ENCODE peak calls at places on chromosomes 2 and 18, in five cellular contexts. X is stimulated activated CD8-positive, alpha-beta memory T cell treated with anti-CD3 and anti-CD28 coated beads, Interleukin-15, amount 100 ng/mL, for 48 hours; K is iris pigment epithelial cell; G is K562; M is NCI-H2029 treated with DMSO at 0.1 percent for 48 hours. S is an unnamed sample.

GRCh38 chr2:127146820-127147502 is 40.0 kb upstream of the BIN1 start:
- DNase-seq in X (no peak), K (peak), G (no peak), M (no peak), S (no peak)

GRCh38 chr18:8163287-8163959 is 445.8 kb upstream of the RAB12 start:
- DNase-seq in G (no peak), M (no peak), X (no peak), K (no peak), S (no peak)

GRCh38 chr2:101759162-101759561 is 61.7 kb downstream of the MAP4K4 start:
- DNase-seq in G (peak), X (no peak), K (peak), M (no peak), S (no peak)

GRCh38 chr2:39629646-39630045 is 36.1 kb upstream of the TMEM178A start:
- DNase-seq in G (no peak), X (no peak), K (no peak), M (no peak), S (no peak)

GRCh38 chr2:224143521-224143920 is 104.4 kb upstream of the SERPINE2 start:
- DNase-seq in K (no peak), G (no peak), X (no peak), M (no peak), S (no peak)

GRCh38 chr2:226137201-226137811 is 662.3 kb downstream of the IRS1 start:
- DNase-seq in G (no peak), X (no peak), K (peak), M (no peak), S (no peak)

GRCh38 chr2:126665483-126665882 is 9.5 kb downstream of the GYPC start:
- DNase-seq in K (no peak), M (no peak), X (no peak), G (no peak), S (no peak)

GRCh38 chr18:2641638-2642037 is 13.9 kb upstream of the SMCHD1 start:
- DNase-seq in M (peak), K (peak), G (no peak), X (no peak), S (no peak)

GRCh38 chr2:16664052-16664731 is 1.4 kb downstream of the CYRIA start:
- DNase-seq in K (peak), G (no peak), M (no peak), X (no peak), S (no peak)

GRCh38 chr2:240956161-240956934 is 42.1 kb upstream of the SNED1 start:
- DNase-seq in X (no peak), K (no peak), G (no peak), M (no peak), S (no peak)

GRCh38 chr2:98508690-98509054 is 64.0 kb downstream of the INPP4A start:
- DNase-seq in K (peak), G (peak), M (no peak), X (peak), S (peak)

GRCh38 chr18:33596178-33596854 is 18.3 kb downstream of the ASXL3 start:
- DNase-seq in K (peak), X (no peak), M (no peak), G (no peak), S (no peak)

GRCh38 chr2:120546865-120547390 is 188.7 kb upstream of the GLI2 start:
- DNase-seq in M (no peak), X (no peak), K (no peak), G (no peak), S (no peak)

GRCh38 chr2:68234405-68234804 is 17.9 kb downstream of the PPP3R1 start:
- DNase-seq in K (no peak), X (no peak), M (no peak), G (no peak), S (no peak)

GRCh38 chr2:43300781-43301586 is 74.6 kb upstream of the ZFP36L2 start:
- DNase-seq in M (no peak), X (no peak), G (no peak), K (no peak), S (no peak)

GRCh38 chr2:236090027-236090382 is 78.2 kb downstream of the GBX2 start:
- DNase-seq in M (no peak), X (no peak), K (no peak), G (no peak), S (no peak)

GRCh38 chr2:24489942-24490673 is 946 bp upstream of the NCOA1 start:
- DNase-seq in K (peak), X (no peak), M (no peak), G (peak), S (no peak)

GRCh38 chr2:164839914-164840457 is 1.6 kb downstream of the COBLL1 start:
- DNase-seq in K (peak), X (no peak), G (no peak), M (no peak), S (no peak)

GRCh38 chr2:230520875-230521155 is 104.8 kb downstream of the SP100 start:
- DNase-seq in M (no peak), G (no peak), K (peak), X (no peak), S (no peak)

GRCh38 chr2:36455788-36456187 is 100.2 kb downstream of the CRIM1 start:
- DNase-seq in K (no peak), M (no peak), X (no peak), G (no peak), S (no peak)

GRCh38 chr2:96102596-96103387 is 13.6 kb downstream of the ADRA2B start:
- DNase-seq in X (no peak), M (no peak), G (no peak), K (no peak), S (no peak)

GRCh38 chr2:241907171-241907570 is 37.6 kb downstream of the RTP5 start:
- DNase-seq in K (no peak), M (no peak), X (no peak), G (no peak), S (no peak)

GRCh38 chr2:207223051-207223450 is 57.3 kb upstream of the KLF7 start:
- DNase-seq in G (no peak), K (peak), X (no peak), M (no peak), S (no peak)

GRCh38 chr2:8389373-8390108 is 292.3 kb upstream of the ID2 start:
- DNase-seq in K (peak), M (no peak), G (no peak), X (no peak), S (no peak)

GRCh38 chr18:25298853-25299274 is 53.1 kb downstream of the ZNF521 start:
- DNase-seq in K (peak), X (no peak), M (no peak), G (peak), S (no peak)

GRCh38 chr18:67980241-67980640 is 463.7 kb upstream of the DSEL start:
- DNase-seq in X (no peak), G (no peak), M (no peak), K (no peak), S (no peak)

GRCh38 chr2:157258520-157259326 is 1.2 kb downstream of the GALNT5 start:
- DNase-seq in M (no peak), G (peak), K (no peak), X (no peak), S (no peak)

GRCh38 chr2:69387770-69388481 is 899 bp upstream of the GFPT1 start:
- DNase-seq in K (no peak), X (no peak), G (peak), M (no peak), S (no peak)